ENCODE peak calls at places on chromosomes 3 and 15, in four cellular contexts. U is upper lobe of right lung, Q is astrocyte, K is heart right ventricle. C is an unnamed sample.

GRCh38 chr3:24354230-24354629 is 140.4 kb downstream of the THRB start:
- DNase-seq in Q (no peak), U (no peak), K (no peak), C (no peak)

GRCh38 chr15:76647612-76648011 is 257.5 kb downstream of the SCAPER start:
- DNase-seq in K (no peak), U (no peak), Q (no peak), C (no peak)

GRCh38 chr15:37891754-37892368 is 42.6 kb upstream of the TMCO5A start:
- DNase-seq in U (no peak), K (no peak), Q (peak), C (peak)

GRCh38 chr3:36774072-36774471 is 9.7 kb upstream of the DCLK3 start:
- DNase-seq in U (no peak), K (no peak), Q (no peak), C (peak)

GRCh38 chr3:154228561-154229216 is 95.6 kb downstream of the DHX36 start:
- DNase-seq in Q (peak), U (no peak), K (no peak), C (peak)

GRCh38 chr3:132020058-132020457 is 14.8 kb downstream of the CPNE4 start:
- DNase-seq in K (no peak), U (no peak), Q (no peak), C (no peak)

GRCh38 chr3:9198805-9199386 is 50.5 kb downstream of the SRGAP3 start:
- DNase-seq in Q (no peak), U (no peak), K (no peak), C (no peak)

GRCh38 chr3:30914696-30915095 is 20.2 kb upstream of the GADL1 start:
- DNase-seq in K (no peak), Q (no peak), U (no peak), C (peak)

GRCh38 chr15:73631915-73632669 is 1.1 kb downstream of the NPTN start:
- DNase-seq in K (peak), U (no peak), Q (peak), C (no peak)

GRCh38 chr3:70516081-70516480 is 203.6 kb upstream of the MDFIC2 start:
- DNase-seq in K (no peak), U (no peak), Q (no peak), C (no peak)

GRCh38 chr15:65355173-65355982 is 22.4 kb downstream of the IGDCC3 start:
- DNase-seq in K (no peak), U (no peak), Q (no peak), C (no peak)

GRCh38 chr15:92443381-92443780 is 49.7 kb downstream of the ST8SIA2 start:
- DNase-seq in U (no peak), K (no peak), Q (no peak), C (no peak)

DNA sequence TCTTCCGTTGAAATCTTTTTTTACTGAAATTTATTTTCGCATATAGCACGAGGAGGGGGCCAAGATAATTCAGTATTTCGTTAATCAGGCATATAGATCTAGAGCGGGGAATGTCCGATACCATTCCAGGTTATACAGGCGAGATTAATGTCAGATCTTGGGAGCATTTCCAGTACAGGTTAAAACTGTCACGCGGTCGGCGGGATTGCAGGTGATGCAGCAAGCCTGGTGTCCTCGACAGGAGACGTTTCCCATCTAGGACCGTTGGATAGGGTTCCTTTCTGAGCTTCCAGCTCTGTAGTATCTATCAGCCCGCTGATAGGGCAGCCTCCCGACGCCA is 363 bp upstream of the ABHD10 start:
- DNase-seq in Q (no peak), K (no peak), U (no peak), C (no peak)
- H3K27ac ChIP-seq in Q (peak), K (peak), U (peak), C (no peak)

DNA sequence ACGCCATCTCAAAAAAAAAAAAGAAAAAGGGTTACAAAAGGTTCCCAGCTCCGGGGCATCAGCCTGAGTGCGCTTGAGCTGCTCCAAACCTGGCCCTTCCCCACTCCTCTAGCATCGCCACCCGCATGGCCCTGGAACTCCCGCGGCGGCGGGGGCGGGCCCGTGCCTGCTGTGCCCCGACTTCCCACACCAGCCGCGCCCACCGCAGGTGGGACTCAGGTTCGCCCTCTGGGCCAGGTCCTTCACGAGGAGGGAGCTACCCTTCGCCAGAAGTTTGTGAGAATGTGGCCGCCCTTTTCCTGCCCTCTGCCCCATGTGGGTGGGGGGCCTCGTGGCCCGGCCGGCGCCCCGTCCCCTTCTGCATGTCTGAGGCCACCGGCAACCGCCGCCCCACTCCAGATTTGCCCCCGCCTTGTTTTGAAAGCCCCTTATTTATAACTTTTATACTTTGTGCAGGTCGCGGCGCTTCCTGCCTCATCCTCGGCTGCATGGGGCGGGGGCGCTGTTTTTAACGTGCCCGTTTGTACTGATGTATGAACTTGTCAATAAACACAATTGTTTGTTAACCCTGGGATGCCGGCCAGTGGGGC is 507 bp upstream of the JMJD7 start:
- DNase-seq in U (no peak), K (no peak), Q (no peak), C (no peak)
- TF ChIP-seq CTCF in U (no peak), K (no peak), Q (no peak), C (no peak)

GRCh38 chr15:48028712-48029111 is 92.1 kb upstream of the SLC24A5 start:
- DNase-seq in K (no peak), Q (no peak), U (no peak), C (no peak)

GRCh38 chr15:48032911-48033310 is 87.9 kb upstream of the SLC24A5 start:
- DNase-seq in K (no peak), Q (no peak), U (no peak), C (no peak)

GRCh38 chr15:48029656-48030055 is 91.1 kb upstream of the SLC24A5 start:
- DNase-seq in K (no peak), Q (peak), U (no peak), C (no peak)

GRCh38 chr15:48031466-48031865 is 89.3 kb upstream of the SLC24A5 start:
- DNase-seq in K (no peak), U (no peak), Q (no peak), C (no peak)

GRCh38 chr15:48031973-48032372 is 88.8 kb upstream of the SLC24A5 start:
- DNase-seq in Q (no peak), U (no peak), K (no peak), C (no peak)
- H3K4me3 ChIP-seq in Q (no peak), U (no peak), K (no peak), C (no peak)

DNA sequence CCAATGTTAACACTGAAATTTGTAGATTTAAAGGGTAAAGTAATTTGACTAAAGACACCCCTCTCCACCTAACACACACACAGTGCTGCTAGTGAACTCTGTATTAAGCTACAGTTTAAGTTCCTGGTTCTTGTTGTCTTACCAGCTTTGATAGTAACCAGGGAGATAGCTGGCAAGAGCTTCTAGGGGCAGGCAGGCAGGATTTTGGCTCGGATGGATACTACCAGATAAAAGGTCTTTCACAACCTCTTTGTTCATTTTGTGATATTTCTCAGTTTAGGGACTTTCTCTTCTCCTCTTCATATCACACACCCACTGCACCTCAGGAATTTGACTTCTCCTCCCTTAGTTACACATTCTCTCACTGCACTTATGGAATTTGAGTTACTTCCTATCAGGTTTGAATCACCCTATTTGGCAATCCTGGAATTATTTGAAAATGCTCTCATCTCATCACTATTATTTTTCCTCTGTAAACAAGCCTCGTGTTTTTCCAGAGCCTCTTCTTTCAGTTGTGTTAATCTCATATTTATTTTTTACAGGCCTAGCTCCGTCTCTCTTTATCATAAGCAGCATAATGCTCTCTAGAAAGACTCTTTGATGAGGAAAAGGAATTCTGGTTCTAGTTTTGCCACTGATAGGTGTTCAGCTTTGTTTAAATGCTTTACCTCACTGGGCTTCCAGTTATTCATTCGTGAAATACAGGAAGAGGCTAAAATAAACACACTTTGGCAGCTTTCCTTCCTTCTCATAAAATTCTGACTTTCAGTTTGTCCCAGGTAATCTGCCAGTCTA is 23.0 kb upstream of the CLDN1 start:
- DNase-seq in U (no peak), K (peak), Q (peak), C (peak)
- H3K27ac ChIP-seq in U (peak), K (peak), Q (peak), C (peak)

DNA sequence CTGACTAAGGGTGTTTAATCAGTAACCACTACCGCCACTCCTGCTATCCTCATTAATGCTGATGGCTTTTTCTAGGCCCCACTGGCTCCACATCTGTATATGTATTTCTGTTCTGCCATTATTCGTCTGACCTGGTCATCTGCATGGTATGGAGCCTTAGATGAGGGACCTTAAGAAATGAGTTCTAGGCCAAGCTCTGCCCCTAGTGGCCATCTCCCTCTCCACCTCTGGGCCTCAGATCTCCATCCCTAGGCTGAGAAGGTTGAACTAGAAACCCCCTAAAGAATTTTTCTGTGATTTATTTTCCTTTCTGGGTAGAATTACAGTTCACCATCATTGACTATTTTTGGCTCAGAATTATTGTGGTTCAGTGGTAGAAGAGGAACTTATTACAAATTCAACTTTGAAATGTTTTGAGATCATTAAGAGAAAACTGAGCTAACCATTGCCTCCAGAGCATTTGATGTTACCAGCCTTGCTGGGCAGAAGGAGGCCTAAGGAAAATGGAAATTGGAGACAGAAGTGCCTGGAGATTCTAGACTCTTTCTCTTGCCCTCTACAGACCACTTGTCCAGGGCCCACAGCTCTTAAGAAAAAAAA is 325.2 kb upstream of the NR2E3 start:
- DNase-seq in K (no peak), U (no peak), Q (peak), C (no peak)
- TF ChIP-seq CTCF in K (no peak), U (peak), Q (peak), C (peak)

GRCh38 chr3:156024904-156025303 is 95.5 kb upstream of the KCNAB1 start:
- DNase-seq in U (no peak), Q (peak), K (no peak), C (peak)
- H3K4me3 ChIP-seq in U (peak), Q (peak), K (peak), C (peak)

DNA sequence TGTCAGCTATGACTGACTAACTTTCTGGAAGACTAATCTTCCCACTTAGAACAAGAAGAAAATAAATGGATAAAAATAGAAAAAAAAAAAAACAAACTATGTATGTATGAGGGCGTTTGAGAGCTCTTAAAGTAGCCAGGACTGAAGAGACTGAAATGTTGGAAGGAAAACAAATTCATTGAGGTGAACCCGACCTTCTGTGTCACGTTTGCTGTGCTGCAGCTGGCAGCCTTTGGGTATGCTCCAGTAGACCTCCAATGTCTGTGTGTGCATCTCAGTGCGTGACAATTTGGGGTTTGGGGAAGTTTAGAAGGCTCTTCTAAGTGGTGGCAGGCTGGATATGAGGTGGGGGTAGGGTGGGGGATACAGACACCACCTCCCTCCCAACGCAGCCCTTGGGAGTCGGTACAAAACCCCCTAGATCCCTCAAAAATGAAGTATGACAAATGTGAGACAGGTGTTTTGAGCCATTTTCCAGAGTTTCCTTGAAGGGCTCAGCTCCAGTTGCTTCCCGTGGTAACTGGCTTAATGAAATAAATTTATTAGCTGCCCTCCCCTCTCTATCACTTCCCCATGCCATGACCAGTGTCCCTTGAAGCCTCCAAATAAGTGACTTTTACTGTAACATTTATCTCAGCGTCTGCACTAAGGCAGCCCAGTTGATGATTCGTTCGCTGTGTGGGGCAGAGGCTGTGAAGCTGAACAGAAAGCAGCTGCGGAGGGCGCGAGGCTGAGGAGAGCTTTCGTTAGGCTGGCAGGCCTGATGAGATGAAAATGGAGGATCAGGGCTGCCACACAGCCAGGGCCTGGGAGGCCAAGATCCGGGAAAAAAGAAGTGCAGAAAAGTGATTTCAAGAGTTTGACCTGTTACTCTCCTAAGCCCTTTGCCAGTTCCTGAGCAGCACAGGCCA is 34.9 kb upstream of the GABRB3 start:
- DNase-seq in Q (no peak), U (no peak), K (no peak), C (no peak)
- H3K27ac ChIP-seq in Q (no peak), U (no peak), K (no peak), C (no peak)

GRCh38 chr15:52220251-52220650 is 29.1 kb upstream of the GNB5 start:
- DNase-seq in K (no peak), U (no peak), Q (no peak), C (no peak)

GRCh38 chr15:52220896-52221660 is 29.9 kb upstream of the GNB5 start:
- DNase-seq in U (no peak), Q (no peak), K (no peak), C (no peak)

GRCh38 chr15:52214553-52214952 is 23.4 kb upstream of the GNB5 start:
- DNase-seq in U (no peak), Q (no peak), K (no peak), C (no peak)

GRCh38 chr15:52218816-52219215 is 27.6 kb upstream of the GNB5 start:
- DNase-seq in Q (no peak), U (no peak), K (no peak), C (no peak)

GRCh38 chr15:52217186-52217585 is 26.0 kb upstream of the GNB5 start:
- DNase-seq in K (no peak), U (peak), Q (no peak), C (no peak)
- TF ChIP-seq CTCF in K (no peak), U (no peak), Q (no peak), C (peak)

GRCh38 chr3:57896046-57896445 is 112.2 kb upstream of the FLNB start:
- DNase-seq in K (no peak), Q (no peak), U (no peak), C (no peak)
- H3K4me3 ChIP-seq in K (no peak), Q (no peak), U (no peak), C (no peak)

DNA sequence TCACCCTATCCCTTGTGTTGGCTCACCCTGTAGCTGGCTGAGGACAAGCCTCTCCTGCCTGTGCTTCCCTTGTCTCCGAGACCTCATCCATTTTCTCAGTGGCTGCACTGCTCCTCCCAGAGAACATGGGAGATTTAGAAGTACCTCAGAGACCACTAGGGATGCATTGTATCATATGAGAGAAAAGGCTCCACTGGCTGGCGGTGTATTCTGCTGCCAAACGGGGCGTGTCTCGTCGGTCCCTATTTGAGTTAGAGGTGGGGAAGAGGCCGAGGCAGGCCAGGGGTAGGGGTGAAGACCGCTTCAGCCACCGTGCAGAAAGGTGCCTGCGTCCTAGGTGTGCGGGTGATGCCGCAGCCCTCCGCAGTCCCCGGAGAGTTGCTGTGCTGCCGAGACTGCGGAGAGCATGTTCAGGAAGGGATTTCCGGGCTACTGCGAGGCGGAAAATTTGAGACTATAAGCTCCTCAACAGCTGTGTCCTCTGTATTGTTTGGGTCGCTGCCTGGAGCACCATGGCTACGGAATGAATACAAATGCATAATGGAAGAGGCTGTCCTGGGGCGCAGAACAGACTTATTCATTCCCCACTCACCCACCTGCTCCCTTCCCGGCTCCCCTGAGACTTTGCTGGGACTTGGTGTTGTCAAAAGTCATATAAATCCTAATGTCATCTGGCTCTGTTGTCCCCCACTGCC is 43.9 kb downstream of the SPSB4 start:
- DNase-seq in K (peak), Q (peak), U (no peak), C (peak)
- H3K27ac ChIP-seq in K (peak), Q (no peak), U (peak), C (no peak)

C was measured in brain microvascular endothelial cell.